ENCODE peak calls at places on chromosomes 12 and 14, in eight cellular contexts. W is PC-3, F is fibroblast of lung, A is neuronal stem cell, U is H9, H is MM.1S, P is hepatocyte, I is mesenchymal stem cell. R is an unnamed sample.

GRCh38 chr14:24255931-24256696 is 6.9 kb downstream of the TGM1 start:
- DNase-seq in W (no peak), F (no peak), A (no peak), U (peak; percentile 15), H (no peak), P (no peak), I (no peak), R (no peak)

GRCh38 chr12:109763201-109763841 is 49.7 kb downstream of the FAM222A start:
- DNase-seq in W (peak; percentile 88), F (peak; percentile 53), A (no peak), U (peak; percentile 31), H (no peak), P (no peak), I (peak; percentile 65), R (peak; percentile 35)

GRCh38 chr12:80830533-80831088 is 107.1 kb downstream of the LIN7A start:
- DNase-seq in W (no peak), F (no peak), A (no peak), U (no peak), H (peak; percentile 12), P (no peak), I (no peak), R (no peak)

GRCh38 chr12:100743060-100743459 is 51.5 kb upstream of the ANO4 start:
- DNase-seq in W (no peak), F (no peak), A (no peak), U (no peak), H (no peak), P (no peak), I (no peak), R (no peak)

GRCh38 chr12:6950401-6950801 is 755 bp upstream of the PTPN6 start:
- DNase-seq in W (no peak), F (no peak), A (no peak), U (no peak), H (no peak), P (no peak), I (no peak), R (no peak)

GRCh38 chr14:53002576-53002975 is 51.7 kb upstream of the FERMT2 start:
- DNase-seq in W (no peak), F (no peak), A (no peak), U (peak; percentile 35), H (no peak), P (no peak), I (peak; percentile 74), R (no peak)

GRCh38 chr12:101599771-101600486 is 5.2 kb downstream of the MYBPC1 start:
- DNase-seq in W (peak; percentile 55), F (no peak), A (no peak), U (no peak), H (no peak), P (peak; percentile 30), I (no peak), R (no peak)

GRCh38 chr12:43208221-43208620 is 343.8 kb downstream of the ADAMTS20 start:
- DNase-seq in W (no peak), F (peak; percentile 69), A (no peak), U (no peak), H (no peak), P (no peak), I (no peak), R (peak; percentile 58)

GRCh38 chr14:23514009-23514962 is 37.3 kb downstream of the ZFHX2 start:
- DNase-seq in W (no peak), F (no peak), A (no peak), U (peak; percentile 11), H (no peak), P (no peak), I (no peak), R (no peak)

GRCh38 chr12:15495742-15496141 is 173.4 kb downstream of the PTPRO start:
- DNase-seq in W (no peak), F (peak; percentile 6), A (no peak), U (no peak), H (no peak), P (no peak), I (no peak), R (peak; percentile 7)

GRCh38 chr12:15496738-15497137 is 174.4 kb downstream of the PTPRO start:
- DNase-seq in W (peak; percentile 16), F (peak; percentile 6), A (no peak), U (no peak), H (no peak), P (no peak), I (no peak), R (peak; percentile 13)

GRCh38 chr12:15494329-15495046 is 172.2 kb downstream of the PTPRO start:
- DNase-seq in W (no peak), F (no peak), A (no peak), U (no peak), H (peak; percentile 22), P (no peak), I (no peak), R (no peak)

GRCh38 chr12:15497621-15498285 is 175.4 kb downstream of the PTPRO start:
- DNase-seq in W (no peak), F (no peak), A (no peak), U (no peak), H (no peak), P (no peak), I (no peak), R (no peak)
- H2AFZ ChIP-seq in W (no peak overlapping the region), F (no peak overlapping the region), A (no peak overlapping the region), U (no peak overlapping the region), H (no peak overlapping the region), P (no peak overlapping the region), I (no peak overlapping the region), R (no peak overlapping the region)

GRCh38 chr14:54174437-54174836 is 217.8 kb upstream of the BMP4 start:
- DNase-seq in W (no peak), F (no peak), A (no peak), U (no peak), H (no peak), P (no peak), I (peak; percentile 42), R (no peak)
- H2AFZ ChIP-seq in W (peak overlapping the region; percentile 19), F (no peak overlapping the region), A (peak overlapping the region; percentile 21), U (no peak overlapping the region), H (no peak overlapping the region), P (no peak overlapping the region), I (no peak overlapping the region), R (no peak overlapping the region)

DNA sequence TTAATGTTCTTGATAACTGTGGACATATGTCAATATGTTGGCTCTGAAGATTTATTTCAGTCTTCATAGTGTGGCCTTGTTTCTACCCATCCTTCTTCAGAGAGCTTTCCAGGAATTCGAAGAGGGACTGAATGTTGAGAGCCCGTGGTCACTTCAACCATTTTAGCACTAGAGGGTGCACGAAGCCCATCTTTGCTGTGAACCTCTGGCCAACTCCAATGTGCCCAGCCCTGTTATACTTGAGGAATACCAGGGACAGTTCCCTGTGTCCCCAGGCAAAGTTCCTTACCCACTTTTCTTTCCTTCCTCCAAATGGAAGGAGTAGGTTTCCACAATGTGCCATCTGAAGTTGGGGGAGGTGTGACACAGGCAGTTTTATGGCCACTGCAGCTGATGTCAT is 603.5 kb downstream of the RPL10L start:
- DNase-seq in W (peak; percentile 90), F (peak; percentile 47), A (peak; percentile 33), U (peak; percentile 76), H (no peak), P (peak; percentile 40), I (peak; percentile 76), R (peak; percentile 32)
- H2AFZ ChIP-seq in W (no peak overlapping the region), F (no peak overlapping the region), A (no peak overlapping the region), U (no peak overlapping the region), H (no peak overlapping the region), P (no peak overlapping the region), I (no peak overlapping the region), R (no peak overlapping the region)

DNA sequence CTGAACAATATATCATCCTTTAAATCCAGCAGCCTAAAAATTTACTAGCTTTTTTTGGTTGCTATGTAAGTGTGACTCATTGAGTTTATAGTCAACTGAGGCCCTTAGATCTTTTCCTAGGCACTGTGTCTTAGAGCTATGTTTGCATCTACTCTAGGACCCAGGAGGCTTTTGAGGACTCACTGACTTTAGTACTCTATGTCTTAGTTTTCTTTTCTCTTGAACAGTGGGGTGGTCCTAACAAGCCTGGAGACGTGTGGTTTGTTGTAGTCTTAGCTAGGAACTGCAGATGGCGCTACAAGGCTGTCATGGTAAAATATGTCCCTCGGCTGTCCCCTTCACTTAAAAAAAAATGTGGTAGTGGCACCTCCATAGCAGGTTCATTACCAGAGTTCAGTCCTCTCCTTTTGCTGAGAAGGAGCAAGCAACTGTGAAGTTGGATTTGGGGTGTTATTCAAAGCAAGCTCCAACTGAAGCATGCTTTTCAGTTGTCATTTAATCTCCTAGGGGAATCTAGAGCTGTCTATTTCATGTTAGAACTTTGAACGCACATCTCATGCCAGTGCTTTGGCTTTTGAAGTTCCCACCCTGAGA is 8.6 kb upstream of the SPATS2 start:
- DNase-seq in W (peak; percentile 63), F (peak; percentile 42), A (peak; percentile 79), U (peak; percentile 83), H (peak; percentile 76), P (peak; percentile 75), I (peak; percentile 77), R (no peak)
- H2AFZ ChIP-seq in W (peak overlapping the region; percentile 14), F (no peak overlapping the region), A (peak overlapping the region; percentile 57), U (no peak overlapping the region), H (peak overlapping the region; percentile 15), P (no peak overlapping the region), I (no peak overlapping the region), R (no peak overlapping the region)

DNA sequence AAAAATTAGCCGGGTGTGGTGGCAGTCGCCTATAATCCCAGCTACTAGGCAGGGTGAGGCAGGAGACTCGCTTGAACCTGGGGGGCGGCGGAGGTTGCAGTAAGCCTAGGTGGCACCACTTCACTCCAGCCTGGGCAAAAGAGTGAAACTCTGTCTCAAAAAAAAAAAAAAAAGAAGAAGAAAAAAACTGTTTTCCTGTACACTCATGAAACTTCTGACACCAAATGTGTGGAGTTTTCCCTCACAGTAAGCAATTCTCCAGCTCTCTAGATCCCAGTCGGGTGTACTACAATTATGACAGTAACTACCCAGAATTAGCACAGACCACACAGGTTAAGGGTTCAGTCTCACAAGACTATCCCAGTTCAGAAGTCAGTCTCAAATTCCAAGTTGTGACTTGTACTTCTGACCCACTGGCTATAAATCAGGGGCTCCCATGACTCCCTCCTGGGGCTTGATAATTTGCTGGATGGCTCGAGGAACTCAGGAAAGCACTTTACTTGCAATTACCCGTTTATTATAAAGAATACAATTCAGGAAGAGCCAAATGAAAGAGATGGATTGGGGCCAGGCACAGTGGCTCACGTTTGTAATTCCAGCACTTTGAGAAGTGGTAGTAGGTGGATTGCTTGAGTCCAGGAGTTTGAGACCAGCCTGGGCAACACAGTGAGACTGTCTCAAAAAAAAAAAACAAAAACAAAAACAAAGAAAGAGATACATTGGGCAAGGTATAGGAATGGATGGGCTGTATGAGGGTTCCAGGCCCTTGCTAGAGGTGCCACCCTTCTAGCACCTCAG is 12.4 kb upstream of the ARF6 start:
- DNase-seq in W (no peak), F (peak; percentile 24), A (no peak), U (no peak), H (no peak), P (peak; percentile 30), I (peak; percentile 77), R (peak; percentile 22)
- H2AFZ ChIP-seq in W (no peak overlapping the region), F (no peak overlapping the region), A (no peak overlapping the region), U (no peak overlapping the region), H (no peak overlapping the region), P (no peak overlapping the region), I (no peak overlapping the region), R (no peak overlapping the region)

R was measured in astrocyte.